ENCODE peak calls at places on chromosomes 1 and 21, in five cellular contexts. One of them, this sample, is unnamed.

GRCh38 chr1:33045814-33046213 is 9.1 kb upstream of the AK2 start:
- DNase-seq in heart right ventricle: no peak
- DNase-seq in AG08396: no peak
- DNase-seq in RPMI7951: no peak
- DNase-seq in H9: no peak
- DNase-seq in this sample: no peak

GRCh38 chr1:235063068-235063765 is 65.4 kb downstream of the TOMM20 start:
- DNase-seq in heart right ventricle: no peak
- DNase-seq in AG08396: no peak
- DNase-seq in RPMI7951: peak
- DNase-seq in H9: no peak
- DNase-seq in this sample: no peak

GRCh38 chr1:43225168-43225567 is 44.6 kb upstream of the TMEM125 start:
- DNase-seq in heart right ventricle: no peak
- DNase-seq in AG08396: no peak
- DNase-seq in RPMI7951: peak
- DNase-seq in H9: no peak
- DNase-seq in this sample: no peak

GRCh38 chr1:152182942-152183341 is 23.9 kb upstream of the RPTN start:
- DNase-seq in heart right ventricle: no peak
- DNase-seq in AG08396: peak
- DNase-seq in RPMI7951: peak
- DNase-seq in H9: no peak
- DNase-seq in this sample: no peak

GRCh38 chr1:22208265-22208972 is 65.5 kb upstream of the WNT4 start:
- DNase-seq in heart right ventricle: no peak
- DNase-seq in AG08396: no peak
- DNase-seq in RPMI7951: no peak
- DNase-seq in H9: peak
- DNase-seq in this sample: no peak

GRCh38 chr1:246161626-246162025 is 345.5 kb downstream of the SMYD3 start:
- DNase-seq in heart right ventricle: no peak
- DNase-seq in AG08396: peak
- DNase-seq in RPMI7951: peak
- DNase-seq in H9: no peak
- DNase-seq in this sample: no peak

GRCh38 chr1:107140703-107141490 is at the start of gene NTNG1:
- DNase-seq in heart right ventricle: no peak
- DNase-seq in AG08396: peak
- DNase-seq in RPMI7951: no peak
- DNase-seq in H9: peak
- DNase-seq in this sample: peak

GRCh38 chr1:84615785-84616184 is 41.5 kb upstream of the CTBS start:
- DNase-seq in heart right ventricle: no peak
- DNase-seq in AG08396: no peak
- DNase-seq in RPMI7951: no peak
- DNase-seq in H9: no peak
- DNase-seq in this sample: no peak

GRCh38 chr1:99139876-99140275 is 124.4 kb upstream of the PLPPR4 start:
- DNase-seq in heart right ventricle: no peak
- DNase-seq in AG08396: no peak
- DNase-seq in RPMI7951: no peak
- DNase-seq in H9: no peak
- DNase-seq in this sample: no peak

GRCh38 chr1:23478896-23479790 is 4.8 kb downstream of the ASAP3 start:
- DNase-seq in heart right ventricle: peak
- DNase-seq in AG08396: peak
- DNase-seq in RPMI7951: no peak
- DNase-seq in H9: no peak
- DNase-seq in this sample: peak

GRCh38 chr1:47582891-47583608 is 145.2 kb downstream of the FOXD2 start:
- DNase-seq in heart right ventricle: no peak
- DNase-seq in AG08396: no peak
- DNase-seq in RPMI7951: peak
- DNase-seq in H9: peak
- DNase-seq in this sample: no peak

GRCh38 chr1:207239874-207240273 is 81.6 kb upstream of the CD55 start:
- DNase-seq in heart right ventricle: no peak
- DNase-seq in AG08396: no peak
- DNase-seq in RPMI7951: no peak
- DNase-seq in H9: no peak
- DNase-seq in this sample: no peak

GRCh38 chr21:45556645-45557601 is 14.7 kb upstream of the SLC19A1 start:
- DNase-seq in heart right ventricle: no peak
- DNase-seq in AG08396: no peak
- DNase-seq in RPMI7951: no peak
- DNase-seq in H9: peak
- DNase-seq in this sample: peak

GRCh38 chr1:1085911-1086841 is 12.1 kb upstream of the RNF223 start:
- DNase-seq in heart right ventricle: no peak
- DNase-seq in AG08396: no peak
- DNase-seq in RPMI7951: no peak
- DNase-seq in H9: no peak
- DNase-seq in this sample: no peak

GRCh38 chr21:45412909-45413581 is 8.1 kb downstream of the COL18A1 start:
- DNase-seq in heart right ventricle: no peak
- DNase-seq in AG08396: no peak
- DNase-seq in RPMI7951: no peak
- DNase-seq in H9: no peak
- DNase-seq in this sample: peak

GRCh38 chr1:53545663-53546408 is 86.6 kb downstream of the DMRTB1 start:
- DNase-seq in heart right ventricle: no peak
- DNase-seq in AG08396: no peak
- DNase-seq in RPMI7951: no peak
- DNase-seq in H9: no peak
- DNase-seq in this sample: peak

GRCh38 chr1:61451214-61451968 is 273.6 kb downstream of the TM2D1 start:
- DNase-seq in heart right ventricle: no peak
- DNase-seq in AG08396: no peak
- DNase-seq in RPMI7951: no peak
- DNase-seq in H9: no peak
- DNase-seq in this sample: no peak